ENCODE peak calls at places on chromosomes 6 and 20, in nine cellular contexts. G is DND-41; A is CD8-positive, alpha-beta memory T cell; F is aorta; P is upper lobe of right lung; O is HepG2; Q is neuronal stem cell; Y is mammary epithelial cell; V is Panc1. U is an unnamed sample.

GRCh38 chr6:110581682-110582081 is 105.3 kb upstream of the SLC22A16 start:
- DNase-seq in P (no peak), O (no peak), Q (no peak), Y (peak; percentile 19), V (no peak), F (no peak), A (no peak), G (no peak), U (no peak)

GRCh38 chr20:57795977-57796560 is 86.3 kb upstream of the PMEPA1 start:
- DNase-seq in O (no peak), V (no peak), A (no peak), Q (no peak), P (no peak), G (no peak), F (peak; percentile 9), Y (no peak), U (no peak)

GRCh38 chr6:81890846-81891245 is 138.4 kb upstream of the TENT5A start:
- DNase-seq in G (no peak), Y (no peak), F (no peak), A (no peak), O (no peak), Q (no peak), V (no peak), P (no peak), U (no peak)

GRCh38 chr6:29019629-29020028 is 14.5 kb upstream of the ZNF311 start:
- DNase-seq in Y (no peak), O (no peak), A (no peak), V (no peak), P (no peak), Q (no peak), F (no peak), G (no peak), U (no peak)

GRCh38 chr6:43076928-43077809 is 1.1 kb downstream of the PTK7 start:
- DNase-seq in G (peak; percentile 41), P (peak; percentile 74), Y (peak; percentile 67), F (no peak), O (peak; percentile 50), V (no peak), Q (no peak), A (no peak), U (peak; percentile 49)

GRCh38 chr6:161271343-161272019 is 2.4 kb downstream of the AGPAT4 start:
- DNase-seq in G (no peak), V (no peak), P (no peak), O (no peak), Q (no peak), A (no peak), F (no peak), Y (no peak), U (no peak)

GRCh38 chr6:11974089-11974488 is 38.0 kb upstream of the HIVEP1 start:
- DNase-seq in G (no peak), Y (peak; percentile 18), Q (no peak), P (no peak), F (no peak), A (no peak), V (no peak), O (no peak), U (no peak)

GRCh38 chr6:136994782-136995181 is 50.0 kb downstream of the IL20RA start:
- DNase-seq in Y (no peak), G (no peak), V (no peak), Q (no peak), A (no peak), O (peak; percentile 57), P (no peak), F (no peak), U (no peak)

GRCh38 chr6:115898246-115898645 is 162.4 kb downstream of the FRK start:
- DNase-seq in V (no peak), F (no peak), Y (no peak), P (no peak), Q (no peak), O (no peak), G (no peak), A (no peak), U (no peak)

GRCh38 chr6:12147557-12148316 is 135.6 kb downstream of the HIVEP1 start:
- DNase-seq in F (no peak), V (no peak), P (no peak), G (no peak), Q (no peak), Y (no peak), O (no peak), A (no peak), U (no peak)

GRCh38 chr6:144797881-144798589 is 512.9 kb downstream of the UTRN start:
- DNase-seq in P (no peak), O (no peak), A (no peak), F (no peak), Y (peak; percentile 16), G (no peak), V (peak; percentile 66), Q (no peak), U (no peak)

GRCh38 chr6:153058291-153058690 is 55.8 kb upstream of the MTRF1L start:
- DNase-seq in V (no peak), Q (no peak), O (no peak), A (no peak), P (no peak), Y (peak; percentile 78), F (no peak), G (no peak), U (no peak)

GRCh38 chr6:43077981-43078411 is 1.9 kb downstream of the PTK7 start:
- DNase-seq in P (no peak), Q (no peak), Y (no peak), V (no peak), G (no peak), A (no peak), F (no peak), O (no peak), U (no peak)

GRCh38 chr6:122996797-122997520 is 924 bp downstream of the CLVS2 start:
- DNase-seq in Y (no peak), G (no peak), A (no peak), Q (no peak), P (no peak), O (no peak), V (no peak), F (no peak), U (no peak)

GRCh38 chr6:100457251-100457990 is 7.3 kb downstream of the SIM1 start:
- DNase-seq in A (no peak), O (no peak), Y (no peak), F (peak; percentile 75), G (peak; percentile 16), P (no peak), Q (peak; percentile 35), V (no peak), U (no peak)

GRCh38 chr6:148217051-148217450 is 125.6 kb upstream of the SASH1 start:
- DNase-seq in Y (no peak), V (no peak), F (no peak), Q (no peak), A (no peak), P (no peak), G (no peak), O (no peak), U (no peak)

GRCh38 chr20:49948809-49949507 is 12.8 kb downstream of the RNF114 start:
- DNase-seq in A (no peak), F (peak; percentile 66), P (no peak), G (no peak), Y (no peak), O (peak; percentile 68), V (no peak), Q (no peak), U (no peak)

GRCh38 chr6:72042088-72042487 is 155.7 kb downstream of the RIMS1 start:
- DNase-seq in V (peak; percentile 7), Y (no peak), O (no peak), Q (no peak), G (no peak), A (no peak), F (no peak), P (no peak), U (no peak)

GRCh38 chr20:56537997-56538396 is 5.0 kb downstream of the FAM209B start:
- DNase-seq in P (no peak), A (no peak), F (no peak), V (no peak), G (no peak), Y (no peak), O (no peak), Q (no peak), U (no peak)

GRCh38 chr6:36340341-36340670 is 3.6 kb upstream of the BNIP5 start:
- DNase-seq in O (no peak), F (peak; percentile 55), A (no peak), Q (no peak), G (no peak), P (no peak), V (no peak), Y (no peak), U (no peak)

GRCh38 chr6:13526339-13526717 is 38.9 kb upstream of the GFOD1 start:
- DNase-seq in P (no peak), A (no peak), F (no peak), Y (no peak), Q (no peak), G (no peak), V (no peak), O (no peak), U (no peak)
- H3K4me1 ChIP-seq in P (peaks cover 25% of the 10 kb centered on the region), A (peaks cover 14% of the 10 kb centered on the region), F (no peaks in the 10 kb centered on the region), Y (no peaks in the 10 kb centered on the region), Q (peaks cover 7% of the 10 kb centered on the region), G (peaks cover 17% of the 10 kb centered on the region), V (no peaks in the 10 kb centered on the region), O (peaks cover 14% of the 10 kb centered on the region), U (peaks cover 81% of the 10 kb centered on the region)

GRCh38 chr6:15433517-15433874 is 187.6 kb downstream of the JARID2 start:
- DNase-seq in Q (no peak), O (no peak), P (no peak), G (no peak), V (no peak), F (no peak), A (no peak), Y (no peak), U (no peak)
- H3K4me1 ChIP-seq in Q (peaks cover 58% of the 10 kb centered on the region), O (peaks cover 60% of the 10 kb centered on the region), P (peaks cover 60% of the 10 kb centered on the region), G (peaks cover 14% of the 10 kb centered on the region), V (no peaks in the 10 kb centered on the region), F (peaks cover 19% of the 10 kb centered on the region), A (peaks cover 40% of the 10 kb centered on the region), Y (peaks cover 24% of the 10 kb centered on the region), U (peaks cover 31% of the 10 kb centered on the region)

DNA sequence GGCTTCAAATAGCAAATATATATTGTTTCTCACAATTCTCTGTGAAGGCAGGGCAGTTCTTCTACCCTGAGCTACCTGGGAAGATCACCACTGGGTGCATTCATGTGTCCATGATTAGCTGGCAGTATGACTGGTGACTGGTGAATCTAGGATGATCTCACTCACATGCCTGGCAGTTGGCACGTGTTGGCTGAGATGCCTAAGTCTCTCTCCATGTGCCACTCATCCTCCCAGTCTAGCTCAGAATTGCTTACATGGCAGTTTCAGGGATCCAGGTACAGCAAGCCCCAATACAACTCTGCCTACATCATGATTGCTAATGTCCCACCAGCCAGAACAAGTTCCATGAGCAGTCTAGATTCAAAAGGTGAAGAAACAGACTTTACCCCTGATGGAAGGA is 346.8 kb upstream of the CNR1 start:
- DNase-seq in F (no peak), V (no peak), Q (no peak), A (no peak), P (no peak), G (no peak), O (no peak), Y (peak; percentile 14), U (no peak)
- H3K4me1 ChIP-seq in F (no peaks in the 10 kb centered on the region), V (no peaks in the 10 kb centered on the region), Q (no peaks in the 10 kb centered on the region), A (no peaks in the 10 kb centered on the region), P (no peaks in the 10 kb centered on the region), G (no peaks in the 10 kb centered on the region), O (no peaks in the 10 kb centered on the region), Y (no peaks in the 10 kb centered on the region), U (peaks cover 6% of the 10 kb centered on the region)

DNA sequence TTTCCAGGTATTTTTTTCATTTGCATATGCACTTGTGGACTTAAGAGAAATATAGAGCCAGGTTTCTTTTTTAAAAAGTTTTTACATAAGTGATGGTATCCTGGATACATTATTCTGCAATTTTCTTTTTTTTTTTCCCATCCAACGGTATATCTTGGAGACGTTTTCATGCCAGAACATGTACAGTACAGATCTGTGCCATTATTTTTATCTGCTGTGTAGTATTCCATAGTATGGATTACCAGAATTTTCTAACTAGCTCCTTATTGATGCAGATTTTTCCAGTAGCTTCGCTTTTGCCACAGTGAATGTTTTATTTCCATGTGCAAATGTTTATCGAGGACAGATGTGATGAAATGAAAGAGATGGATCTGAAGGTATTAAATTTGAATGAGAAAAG is 34.1 kb downstream of the PPP1R16B start:
- DNase-seq in F (no peak), A (no peak), Y (no peak), O (no peak), P (no peak), V (no peak), Q (no peak), G (no peak), U (no peak)
- H3K4me1 ChIP-seq in F (no peaks in the 10 kb centered on the region), A (peaks cover 54% of the 10 kb centered on the region), Y (no peaks in the 10 kb centered on the region), O (no peaks in the 10 kb centered on the region), P (peaks cover 4% of the 10 kb centered on the region), V (no peaks in the 10 kb centered on the region), Q (no peaks in the 10 kb centered on the region), G (peaks cover 21% of the 10 kb centered on the region), U (peaks cover 87% of the 10 kb centered on the region)

U was measured in OCI-LY7.